ENCODE peak calls at places on chromosomes 7 and 10, in six cellular contexts. G is mucosa of descending colon, C is heart right ventricle, A is transverse colon, D is T-cell, V is neuronal stem cell. K is an unnamed sample.

GRCh38 chr7:30001953-30002352 is 12.4 kb upstream of the SCRN1 start:
- DNase-seq in G (no peak), C (no peak), A (no peak), D (no peak), V (no peak), K (no peak)

GRCh38 chr10:31358688-31359330 is 39.8 kb downstream of the ZEB1 start:
- DNase-seq in G (no peak), C (no peak), A (no peak), D (no peak), V (no peak), K (no peak)

GRCh38 chr10:95889830-95890229 is 17.9 kb upstream of the CC2D2B start:
- DNase-seq in G (no peak), C (no peak), A (no peak), D (no peak), V (no peak), K (no peak)

GRCh38 chr10:28892818-28893547 is 215.7 kb downstream of the BAMBI start:
- DNase-seq in G (no peak), C (no peak), A (no peak), D (no peak), V (no peak), K (no peak)

GRCh38 chr7:70779321-70779720 is 352.6 kb upstream of the GALNT17 start:
- DNase-seq in G (no peak), C (no peak), A (no peak), D (no peak), V (no peak), K (no peak)

GRCh38 chr10:78634389-78634815 is 434.4 kb upstream of the ZMIZ1 start:
- DNase-seq in G (no peak), C (no peak), A (no peak), D (no peak), V (no peak), K (no peak)

GRCh38 chr7:55593515-55594318 is 21.4 kb upstream of the VOPP1 start:
- DNase-seq in G (peak), C (peak), A (peak), D (peak), V (peak), K (peak)

GRCh38 chr10:4127518-4128315 is 342.7 kb upstream of the KLF6 start:
- DNase-seq in G (no peak), C (no peak), A (peak), D (no peak), V (no peak), K (peak)

GRCh38 chr10:121788115-121788514 is 139.7 kb downstream of the ATE1 start:
- DNase-seq in G (no peak), C (no peak), A (no peak), D (no peak), V (no peak), K (no peak)

GRCh38 chr7:32155712-32156111 is 85.5 kb upstream of the PDE1C start:
- DNase-seq in G (no peak), C (no peak), A (no peak), D (no peak), V (no peak), K (no peak)